ENCODE peak calls at places on chromosomes 7 and 10, in six cellular contexts. T is prostate gland; M is GM04504; R is stimulated activated CD4-positive, alpha-beta T cell treated with anti-CD3 and anti-CD28 coated beads, Interleukin-1b, Interleukin-23, amount 100 ng/mL, for 24 hours; E is cerebellar cortex; Z is activated effector memory CD4-positive, alpha-beta T cell treated with Interleukin-2 at 50 U/mL for 16 hours. H is an unnamed sample.

GRCh38 chr10:33799281-33799943 is 464.9 kb upstream of the NRP1 start:
- DNase-seq in T (peak; percentile 18), M (peak; percentile 19), R (no peak), E (no peak), Z (no peak), H (no peak)

GRCh38 chr10:104809288-104810090 is 168.4 kb downstream of the SORCS3 start:
- DNase-seq in T (no peak), M (no peak), R (no peak), E (no peak), Z (no peak), H (no peak)

GRCh38 chr7:42226354-42226941 is 10.6 kb downstream of the GLI3 start:
- DNase-seq in T (no peak), M (no peak), R (no peak), E (no peak), Z (no peak), H (no peak)

GRCh38 chr7:117715784-117716445 is 157.3 kb downstream of the CTTNBP2 start:
- DNase-seq in T (peak; percentile 63), M (peak; percentile 28), R (no peak), E (peak; percentile 64), Z (no peak), H (no peak)

GRCh38 chr10:86410542-86411124 is 44.0 kb upstream of the GRID1 start:
- DNase-seq in T (no peak), M (no peak), R (no peak), E (no peak), Z (no peak), H (no peak)

GRCh38 chr10:3056280-3057037 is 10.9 kb upstream of the PFKP start:
- DNase-seq in T (no peak), M (no peak), R (no peak), E (peak; percentile 33), Z (no peak), H (no peak)

GRCh38 chr10:78772986-78773530 is 295.7 kb upstream of the ZMIZ1 start:
- DNase-seq in T (no peak), M (no peak), R (no peak), E (no peak), Z (no peak), H (no peak)

GRCh38 chr10:65753532-65753931 is 1172.3 kb upstream of the LRRTM3 start:
- DNase-seq in T (no peak), M (no peak), R (no peak), E (no peak), Z (no peak), H (no peak)

GRCh38 chr10:126064512-126064911 is 168.1 kb downstream of the FANK1 start:
- DNase-seq in T (no peak), M (no peak), R (no peak), E (no peak), Z (no peak), H (no peak)

GRCh38 chr10:102775201-102775972 is 31.6 kb downstream of the WBP1L start:
- DNase-seq in T (peak; percentile 83), M (no peak), R (no peak), E (no peak), Z (no peak), H (no peak)

GRCh38 chr7:93316730-93317129 is 84.6 kb downstream of the VPS50 start:
- DNase-seq in T (no peak), M (no peak), R (no peak), E (no peak), Z (no peak), H (no peak)

GRCh38 chr10:123990889-123991288 is 99.3 kb upstream of the CPXM2 start:
- DNase-seq in T (no peak), M (no peak), R (no peak), E (no peak), Z (no peak), H (no peak)

GRCh38 chr10:46518028-46518725 is 38.3 kb downstream of the GPRIN2 start:
- DNase-seq in T (no peak), M (no peak), R (no peak), E (no peak), Z (peak; percentile 0), H (no peak)

H was measured in effector CD8-positive, alpha-beta T cell.